ENCODE peak calls at places on chromosomes 2 and 18, in four cellular contexts. L, Z, Y and Q are unnamed samples.

GRCh38 chr18:50559750-50560680 is at the start of gene MAPK4:
- DNase-seq in L (peak), Z (no peak), Y (no peak), Q (no peak)

GRCh38 chr2:133296396-133296795 is 271.9 kb downstream of the NCKAP5 start:
- DNase-seq in L (no peak), Y (no peak), Z (no peak), Q (no peak)

GRCh38 chr2:219514196-219514761 is at the start of gene ASIC4:
- DNase-seq in L (peak), Y (no peak), Z (no peak), Q (no peak)

GRCh38 chr18:37065221-37065620 is 236.3 kb downstream of the KIAA1328 start:
- DNase-seq in L (no peak), Z (no peak), Y (no peak), Q (no peak)

GRCh38 chr2:207868855-207869596 is 99.3 kb upstream of the FZD5 start:
- DNase-seq in L (no peak), Z (no peak), Y (no peak), Q (no peak)

GRCh38 chr2:181917378-181917735 is 25.8 kb downstream of the ITPRID2 start:
- DNase-seq in L (no peak), Y (no peak), Z (no peak), Q (no peak)

GRCh38 chr2:168404764-168405163 is 51.3 kb upstream of the CERS6 start:
- DNase-seq in L (no peak), Z (no peak), Y (peak), Q (no peak)

GRCh38 chr2:166539340-166540162 is 45.5 kb upstream of the SCN7A start:
- DNase-seq in L (peak), Z (peak), Y (peak), Q (peak)

GRCh38 chr18:31230495-31230894 is 67.8 kb upstream of the DSC1 start:
- DNase-seq in Z (peak), Y (peak), L (no peak), Q (no peak)

GRCh38 chr18:40046596-40046995 is 1908.4 kb upstream of the PIK3C3 start:
- DNase-seq in L (no peak), Z (no peak), Y (no peak), Q (no peak)

DNA sequence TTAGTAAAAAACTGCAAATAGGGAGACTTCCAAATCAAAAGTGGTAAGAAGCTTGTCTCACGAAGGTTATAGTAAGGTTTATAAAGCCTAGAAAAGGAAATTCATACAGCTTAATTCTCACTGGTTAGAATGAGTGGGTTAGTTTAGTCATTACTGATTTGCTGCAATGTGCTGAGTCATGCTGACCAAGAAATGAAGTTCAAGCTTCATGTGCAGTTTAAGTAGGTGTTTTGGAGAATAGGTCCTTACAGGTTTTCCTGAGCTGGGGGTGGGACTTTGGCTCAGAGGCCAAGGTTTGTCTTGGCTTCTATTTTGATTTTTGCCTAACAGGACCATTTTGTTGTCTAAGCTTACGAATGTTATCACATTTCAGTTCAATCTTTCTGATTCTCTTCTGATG is 15.1 kb downstream of the CLIP4 start:
- DNase-seq in Z (no peak), L (no peak), Y (peak), Q (peak)
- TF ChIP-seq MYC in Z (no peak), L (no peak), Y (no peak), Q (no peak)

DNA sequence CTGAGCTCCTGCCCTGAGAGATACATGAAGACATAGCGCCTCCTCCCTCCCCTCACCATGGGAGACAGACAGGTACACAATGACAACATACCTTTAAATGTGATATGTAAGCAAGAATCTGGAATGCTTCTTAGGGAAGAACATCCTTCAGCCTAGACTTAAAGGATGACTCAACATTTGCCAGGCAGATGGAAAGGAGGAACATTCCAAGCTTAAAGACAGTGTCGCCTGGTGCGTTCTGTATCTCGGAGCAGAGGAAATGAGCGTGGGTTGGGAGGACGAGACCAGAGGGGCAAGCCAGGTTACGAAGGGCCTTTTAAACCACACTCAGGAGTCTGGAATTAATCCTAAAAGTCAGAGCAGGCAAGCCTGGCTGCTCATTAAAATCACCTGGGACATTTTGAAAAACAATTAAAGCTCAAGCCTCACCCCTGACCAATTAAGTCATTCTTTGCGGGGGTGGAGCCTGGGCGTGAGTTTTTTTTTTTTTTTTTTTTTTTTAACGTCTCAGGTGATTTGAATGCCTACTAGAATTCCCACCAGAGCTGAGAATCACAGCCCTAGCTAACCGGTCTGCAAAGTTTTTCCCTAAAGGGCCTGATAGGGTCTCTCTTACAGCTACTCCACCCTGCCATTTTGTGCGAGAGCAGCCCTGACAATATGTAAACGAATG is 131.2 kb upstream of the SEC11C start:
- DNase-seq in Y (no peak), L (no peak), Z (no peak), Q (no peak)
- TF ChIP-seq CTCF in Y (no peak), L (no peak), Z (no peak), Q (no peak)

DNA sequence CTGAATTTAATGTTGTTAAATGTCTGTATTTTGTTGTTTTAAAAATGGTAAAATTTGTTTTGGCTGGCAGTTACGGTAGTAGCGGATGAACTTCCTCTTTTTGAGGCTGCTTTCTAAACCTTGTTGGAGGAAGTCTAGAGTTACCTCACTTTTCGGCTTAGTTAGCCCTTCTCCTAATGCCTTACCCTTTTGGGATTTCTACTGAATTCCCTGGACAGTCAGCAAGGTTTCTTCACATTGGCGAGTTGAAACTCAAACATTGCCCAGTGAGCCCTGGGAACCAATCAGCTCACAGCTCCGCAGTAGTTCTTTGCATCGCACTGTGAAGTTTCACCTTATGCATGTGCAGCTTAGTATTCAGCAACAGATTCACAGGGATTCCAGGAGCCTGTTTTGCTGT is 55.2 kb downstream of the TMEM247 start:
- DNase-seq in Z (no peak), Y (no peak), L (no peak), Q (no peak)
- H2AFZ ChIP-seq in Z (peak), Y (no peak), L (peak), Q (no peak)

GRCh38 chr2:26455801-26456700 is 21.9 kb downstream of the OTOF start:
- DNase-seq in L (no peak), Y (no peak), Z (no peak), Q (peak)

GRCh38 chr2:26457695-26458364 is 20.1 kb downstream of the OTOF start:
- DNase-seq in Z (no peak), L (no peak), Y (no peak), Q (no peak)

GRCh38 chr2:26457241-26457666 is 20.7 kb downstream of the OTOF start:
- DNase-seq in Z (no peak), L (no peak), Y (no peak), Q (no peak)

GRCh38 chr2:26455037-26455800 is 22.7 kb downstream of the OTOF start:
- DNase-seq in Z (no peak), Y (no peak), L (no peak), Q (no peak)

DNA sequence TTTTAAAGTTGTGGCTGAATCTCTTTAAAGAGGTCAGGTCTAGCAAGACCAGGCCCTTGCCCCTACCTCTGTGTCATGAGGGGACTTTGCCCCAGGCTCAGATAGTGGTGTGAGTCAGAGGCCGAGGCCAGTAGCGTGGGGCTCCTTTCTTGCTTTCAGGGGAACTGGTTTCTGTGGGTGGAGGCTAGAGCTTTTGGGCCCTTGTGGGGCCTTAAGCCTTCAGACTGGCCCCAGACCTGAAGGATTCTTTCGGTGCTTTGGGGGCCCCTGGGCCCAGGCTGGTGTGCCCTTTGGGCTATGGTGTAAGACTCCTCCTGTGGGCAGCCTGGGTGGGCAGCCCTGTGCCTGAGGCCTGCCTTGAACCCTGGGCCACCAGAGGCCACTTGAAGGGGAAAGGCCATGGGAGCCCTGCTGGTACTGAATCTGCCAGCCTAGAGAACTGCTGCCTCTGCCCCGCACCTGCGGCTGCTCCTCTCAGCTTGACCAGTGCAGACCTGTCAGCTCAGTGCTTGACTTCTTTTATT is 21.2 kb downstream of the OTOF start:
- DNase-seq in L (no peak), Y (peak), Z (no peak), Q (no peak)
- TF ChIP-seq MYC in L (no peak), Y (no peak), Z (no peak), Q (no peak)

GRCh38 chr2:19801367-19802087 is 100.3 kb downstream of the TTC32 start:
- DNase-seq in L (no peak), Y (no peak), Z (no peak), Q (peak)
- TF ChIP-seq CTCF in L (no peak), Y (no peak), Z (no peak), Q (no peak)

GRCh38 chr2:150532883-150533282 is 45.4 kb upstream of the RND3 start:
- DNase-seq in L (no peak), Y (no peak), Z (no peak), Q (no peak)
- H2AFZ ChIP-seq in L (no peak), Y (no peak), Z (no peak), Q (no peak)

DNA sequence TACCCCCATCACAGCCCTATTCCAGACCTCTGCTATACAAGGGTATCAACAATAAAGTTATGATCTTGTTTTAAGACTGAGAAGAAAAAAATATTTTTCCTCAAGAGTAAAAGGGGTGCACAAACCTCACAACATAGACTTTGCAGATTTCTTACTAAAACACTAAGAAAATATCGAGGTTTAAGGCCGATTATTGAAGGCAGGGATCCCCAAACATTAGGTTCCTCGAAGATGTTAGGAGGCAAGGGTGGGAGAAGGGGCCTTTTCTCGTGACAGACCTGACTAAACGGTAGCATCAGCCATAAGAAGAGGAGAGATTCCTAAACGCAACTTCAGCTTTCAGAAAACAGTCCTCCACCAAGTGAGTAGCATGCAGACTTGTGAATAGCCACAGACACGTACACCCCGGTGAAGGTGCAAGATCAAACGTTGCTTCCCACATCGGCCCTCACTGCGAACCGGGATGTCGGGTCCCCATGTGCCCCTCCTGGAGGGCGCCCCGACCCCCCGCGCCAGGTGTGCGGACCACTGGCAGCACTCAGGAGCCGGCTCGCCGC is 678 bp downstream of the PIAS2 start:
- DNase-seq in Z (no peak), Y (peak), L (no peak), Q (peak)
- TF ChIP-seq MYC in Z (no peak), Y (peak), L (no peak), Q (no peak)

GRCh38 chr18:77140030-77140429 is 7.4 kb upstream of the MBP start:
- DNase-seq in L (no peak), Y (no peak), Z (no peak), Q (no peak)

GRCh38 chr18:77139619-77140018 is 7.0 kb upstream of the MBP start:
- DNase-seq in Y (no peak), Z (no peak), L (no peak), Q (no peak)

GRCh38 chr18:77143196-77143595 is 10.6 kb upstream of the MBP start:
- DNase-seq in Z (no peak), Y (no peak), L (no peak), Q (no peak)

GRCh38 chr18:77140439-77141109 is 8.0 kb upstream of the MBP start:
- DNase-seq in Y (no peak), L (no peak), Z (no peak), Q (no peak)

DNA sequence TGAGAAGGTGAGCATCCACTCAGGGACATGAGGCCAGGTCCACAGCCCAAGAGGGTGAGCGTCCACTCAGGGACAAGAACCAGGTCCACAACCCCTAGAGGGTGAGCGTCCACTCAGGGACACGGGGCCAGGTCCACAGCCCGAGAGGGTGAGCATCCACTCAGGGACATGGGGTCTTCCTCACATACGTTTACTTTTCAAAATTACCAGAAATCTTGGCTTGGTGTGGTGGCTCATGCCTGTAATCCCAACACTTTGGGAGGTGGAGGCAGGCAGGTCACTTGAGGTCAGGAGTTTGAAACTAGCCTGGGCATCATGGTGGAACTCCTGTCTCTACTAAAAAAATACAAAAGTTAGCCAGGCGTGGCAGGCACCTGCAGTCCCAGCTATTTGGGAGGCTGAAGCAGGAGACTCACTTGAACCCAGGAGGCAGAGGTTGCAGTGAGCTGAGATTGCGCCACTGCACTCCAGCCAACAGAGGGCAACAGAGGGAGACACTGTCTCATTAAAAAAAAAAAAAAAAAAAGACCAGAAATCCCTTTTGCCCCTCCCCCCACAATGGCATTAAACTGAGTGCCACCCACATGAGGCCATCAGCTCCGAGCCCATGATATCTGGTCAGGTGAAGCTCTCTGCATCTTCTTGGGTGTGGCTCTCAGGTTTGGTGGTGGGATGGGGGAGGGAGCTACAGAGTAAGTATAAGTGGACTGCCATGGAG is 9.0 kb upstream of the MBP start:
- DNase-seq in L (no peak), Y (no peak), Z (no peak), Q (no peak)
- TF ChIP-seq CTCF in L (no peak), Y (no peak), Z (no peak), Q (peak)